ENCODE peak calls at places on chromosomes 16 and 17, in four cellular contexts. One of them, this sample, is unnamed.
A peak's percentile ranks its signal among the peaks of the same experiment; 100 is the strongest.

GRCh38 chr16:46911038-46911437 is 26.9 kb downstream of the GPT2 start:
- DNase-seq in fibroblast of lung: no peak
- DNase-seq in CD8-positive, alpha-beta T cell: no peak
- DNase-seq in Peyer's patch: no peak
- DNase-seq in this sample: no peak

GRCh38 chr16:48535831-48536599 is 74.0 kb downstream of the N4BP1 start:
- DNase-seq in fibroblast of lung: peak; percentile 26
- DNase-seq in CD8-positive, alpha-beta T cell: no peak
- DNase-seq in Peyer's patch: peak; percentile 54
- DNase-seq in this sample: peak; percentile 51

GRCh38 chr16:75462804-75463203 is 1.7 kb downstream of the TMEM170A start:
- DNase-seq in fibroblast of lung: no peak
- DNase-seq in CD8-positive, alpha-beta T cell: no peak
- DNase-seq in Peyer's patch: no peak
- DNase-seq in this sample: no peak

GRCh38 chr16:48194828-48195566 is 39.2 kb upstream of the ABCC12 start:
- DNase-seq in fibroblast of lung: peak; percentile 35
- DNase-seq in CD8-positive, alpha-beta T cell: no peak
- DNase-seq in Peyer's patch: no peak
- DNase-seq in this sample: no peak

GRCh38 chr17:13953871-13954270 is 115.4 kb upstream of the COX10 start:
- DNase-seq in fibroblast of lung: peak; percentile 53
- DNase-seq in CD8-positive, alpha-beta T cell: no peak
- DNase-seq in Peyer's patch: no peak
- DNase-seq in this sample: no peak

GRCh38 chr16:6016530-6017184 is 919.1 kb upstream of the EEF2KMT start:
- DNase-seq in fibroblast of lung: peak; percentile 45
- DNase-seq in CD8-positive, alpha-beta T cell: no peak
- DNase-seq in Peyer's patch: no peak
- DNase-seq in this sample: no peak

GRCh38 chr17:17561408-17562144 is 29.9 kb downstream of the PEMT start:
- DNase-seq in fibroblast of lung: no peak
- DNase-seq in CD8-positive, alpha-beta T cell: no peak
- DNase-seq in Peyer's patch: peak; percentile 64
- DNase-seq in this sample: no peak

GRCh38 chr17:72985882-72986720 is 106.4 kb downstream of the SLC39A11 start:
- DNase-seq in fibroblast of lung: peak; percentile 55
- DNase-seq in CD8-positive, alpha-beta T cell: peak; percentile 39
- DNase-seq in Peyer's patch: peak; percentile 74
- DNase-seq in this sample: peak; percentile 56